ENCODE peak calls at places on chromosomes 2 and 18, in five cellular contexts. X, T, D, B and A are unnamed samples.

GRCh38 chr2:74982581-74982980 is 24.1 kb downstream of the POLE4 start:
- DNase-seq in X (no peak), T (no peak), D (no peak), B (no peak), A (no peak)

GRCh38 chr2:101327863-101328394 is 19.4 kb upstream of the RNF149 start:
- DNase-seq in X (no peak), T (no peak), D (no peak), B (no peak), A (no peak)

GRCh38 chr2:55357907-55358306 is 61.7 kb downstream of the CCDC88A start:
- DNase-seq in X (no peak), T (no peak), D (no peak), B (no peak), A (no peak)

GRCh38 chr18:63683152-63683551 is 19.6 kb upstream of the SERPINB11 start:
- DNase-seq in X (no peak), T (no peak), D (no peak), B (no peak), A (no peak)

GRCh38 chr2:207695293-207695692 is 16.1 kb upstream of the CCNYL1 start:
- DNase-seq in X (no peak), T (no peak), D (no peak), B (no peak), A (no peak)

GRCh38 chr2:232689152-232689910 is 7.8 kb upstream of the GIGYF2 start:
- DNase-seq in X (no peak), T (no peak), D (no peak), B (peak), A (no peak)

GRCh38 chr2:207200136-207200535 is 34.4 kb upstream of the KLF7 start:
- DNase-seq in X (no peak), T (no peak), D (no peak), B (no peak), A (no peak)

GRCh38 chr2:239323473-239323872 is 77.3 kb downstream of the HDAC4 start:
- DNase-seq in X (no peak), T (no peak), D (no peak), B (no peak), A (no peak)

GRCh38 chr2:197710424-197711042 is 5.4 kb downstream of the MARS2 start:
- DNase-seq in X (no peak), T (peak), D (no peak), B (no peak), A (peak)

GRCh38 chr2:230684222-230685164 is 28.1 kb upstream of the CAB39 start:
- DNase-seq in X (no peak), T (no peak), D (no peak), B (no peak), A (no peak)

GRCh38 chr18:12287131-12287681 is 20.8 kb upstream of the TUBB6 start:
- DNase-seq in X (no peak), T (no peak), D (no peak), B (no peak), A (no peak)

GRCh38 chr2:208012449-208012848 is 12.9 kb downstream of the PLEKHM3 start:
- DNase-seq in X (no peak), T (no peak), D (no peak), B (no peak), A (no peak)